ENCODE peak calls at places on chromosomes 5 and 9, in nine cellular contexts. P is astrocyte of the spinal cord, J is PC-3, Z is cardiac muscle cell, B is body of pancreas, V is IMR-90, C is astrocyte, F is epithelial cell of proximal tubule, O is cardiac fibroblast. G is an unnamed sample.

GRCh38 chr9:21994996-21995651 is 533 bp downstream of the CDKN2B-AS1 start:
- DNase-seq in F (no peak), Z (peak), P (peak), O (peak), C (peak), B (peak), V (peak), J (peak), G (no peak)

GRCh38 chr5:93503598-93504067 is 77.4 kb downstream of the NR2F1-AS1 start:
- DNase-seq in C (peak), O (peak), J (peak), Z (peak), P (peak), V (peak), F (peak), B (no peak), G (peak)

GRCh38 chr5:157159209-157159751 is 6.8 kb downstream of the GARIN3 start:
- DNase-seq in P (no peak), Z (no peak), O (no peak), C (no peak), V (no peak), F (no peak), J (peak), B (no peak), G (no peak)

GRCh38 chr9:84384617-84385016 is 44.1 kb upstream of the SLC28A3 start:
- DNase-seq in V (no peak), O (no peak), B (no peak), F (no peak), P (no peak), Z (no peak), J (no peak), C (no peak), G (no peak)

GRCh38 chr9:108569624-108570023 is 286.2 kb downstream of the ACTL7B start:
- DNase-seq in Z (peak), J (peak), P (peak), C (peak), F (no peak), V (peak), O (peak), B (peak), G (no peak)

GRCh38 chr9:116383956-116384355 is 230.4 kb downstream of the PAPPA start:
- DNase-seq in Z (peak), F (no peak), C (no peak), J (no peak), B (no peak), P (peak), V (peak), O (peak), G (no peak)

GRCh38 chr5:168612996-168613395 is 33.8 kb upstream of the PANK3 start:
- DNase-seq in B (no peak), Z (no peak), F (no peak), V (no peak), O (no peak), J (peak), C (peak), P (no peak), G (no peak)

GRCh38 chr5:41790038-41790776 is 80.0 kb downstream of the OXCT1 start:
- DNase-seq in P (peak), C (peak), Z (no peak), V (peak), O (no peak), F (no peak), J (peak), B (no peak), G (no peak)

GRCh38 chr5:130992095-130992494 is 173.0 kb downstream of the HINT1 start:
- DNase-seq in F (no peak), C (peak), O (peak), B (no peak), Z (peak), J (no peak), P (peak), V (no peak), G (no peak)

GRCh38 chr9:131426545-131426944 is 32.7 kb downstream of the PRRC2B start:
- DNase-seq in F (no peak), B (no peak), O (no peak), V (no peak), J (no peak), Z (no peak), C (no peak), P (no peak), G (no peak)

GRCh38 chr5:52893105-52893504 is 96.0 kb upstream of the ITGA2 start:
- DNase-seq in B (no peak), F (no peak), O (peak), P (peak), C (peak), J (peak), V (peak), Z (peak), G (no peak)

GRCh38 chr5:145919413-145919812 is 17.0 kb upstream of the SH3RF2 start:
- DNase-seq in O (no peak), C (no peak), V (no peak), Z (no peak), P (no peak), F (no peak), B (no peak), J (no peak), G (no peak)

GRCh38 chr5:168295574-168296201 is 4.2 kb downstream of the WWC1 start:
- DNase-seq in F (no peak), C (peak), P (peak), B (peak), V (peak), O (peak), Z (peak), J (peak), G (no peak)

GRCh38 chr5:81391-82021 is 10.5 kb upstream of the PLEKHG4B start:
- DNase-seq in Z (no peak), P (no peak), O (no peak), J (no peak), B (no peak), F (no peak), V (no peak), C (no peak), G (no peak)

GRCh38 chr9:131494296-131494870 is 8.3 kb upstream of the POMT1 start:
- DNase-seq in F (no peak), P (no peak), B (no peak), J (no peak), O (no peak), V (no peak), C (no peak), Z (no peak), G (no peak)

GRCh38 chr9:120307599-120307998 is 272.4 kb downstream of the CDK5RAP2 start:
- DNase-seq in J (no peak), C (no peak), O (no peak), B (no peak), F (no peak), Z (no peak), P (no peak), V (no peak), G (no peak)

GRCh38 chr5:87421307-87421706 is 8.6 kb upstream of the CCNH start:
- DNase-seq in B (no peak), P (no peak), J (no peak), O (no peak), C (no peak), F (no peak), Z (no peak), V (no peak), G (no peak)

GRCh38 chr9:92455217-92455616 is 27.1 kb downstream of the ASPN start:
- DNase-seq in V (no peak), P (no peak), J (peak), O (peak), C (no peak), Z (no peak), B (no peak), F (no peak), G (peak)

GRCh38 chr9:4832786-4833579 is 40.2 kb downstream of the RCL1 start:
- DNase-seq in V (peak), P (peak), O (peak), Z (peak), C (peak), J (peak), F (peak), B (peak), G (peak)

GRCh38 chr5:54738973-54739367 is 221.4 kb downstream of the SNX18 start:
- DNase-seq in J (no peak), V (no peak), Z (no peak), O (no peak), B (no peak), C (no peak), F (no peak), P (no peak), G (no peak)

GRCh38 chr5:94422819-94423218 is 195.6 kb downstream of the KIAA0825 start:
- DNase-seq in O (peak), V (peak), F (peak), Z (peak), B (peak), C (peak), J (peak), P (peak), G (no peak)

GRCh38 chr5:135973323-135974018 is 18.7 kb upstream of the LECT2 start:
- DNase-seq in V (peak), Z (peak), J (no peak), O (peak), F (peak), P (peak), C (no peak), B (no peak), G (peak)

GRCh38 chr5:110590187-110590586 is 136.3 kb downstream of the TMEM232 start:
- DNase-seq in P (peak), F (no peak), V (peak), B (no peak), J (peak), O (peak), Z (peak), C (peak), G (peak)

GRCh38 chr5:179883163-179883562 is 24.5 kb downstream of the TBC1D9B start:
- DNase-seq in J (no peak), B (no peak), C (no peak), V (no peak), F (no peak), P (no peak), Z (no peak), O (no peak), G (no peak)

GRCh38 chr5:4661326-4661725 is 478.8 kb upstream of the ADAMTS16 start:
- DNase-seq in C (no peak), V (no peak), Z (no peak), P (no peak), F (no peak), J (no peak), B (no peak), O (no peak), G (no peak)

GRCh38 chr5:77774981-77775772 is 962 bp downstream of the TBCA start:
- DNase-seq in B (no peak), V (no peak), O (no peak), P (no peak), F (no peak), Z (no peak), J (peak), C (no peak), G (peak)

GRCh38 chr9:7370378-7370777 is 429.2 kb downstream of the DMAC1 start:
- DNase-seq in O (no peak), J (no peak), V (no peak), Z (peak), C (no peak), B (no peak), F (no peak), P (no peak), G (peak)

GRCh38 chr9:31304576-31304975 is 1079.9 kb upstream of the ACO1 start:
- DNase-seq in F (peak), V (peak), C (peak), B (no peak), Z (peak), P (peak), O (peak), J (peak), G (no peak)

GRCh38 chr5:125342938-125343401 is 596.5 kb upstream of the ZNF608 start:
- DNase-seq in B (no peak), Z (peak), V (peak), O (no peak), F (no peak), C (peak), J (no peak), P (peak), G (no peak)

GRCh38 chr9:123408313-123409266 is 52.6 kb downstream of the CRB2 start:
- DNase-seq in V (no peak), F (no peak), B (no peak), P (no peak), Z (no peak), O (no peak), C (no peak), J (no peak), G (no peak)

GRCh38 chr9:18459958-18460584 is 13.9 kb upstream of the ADAMTSL1 start:
- DNase-seq in O (peak), P (peak), V (peak), Z (peak), B (no peak), J (peak), F (no peak), C (peak), G (no peak)

GRCh38 chr5:116536279-116537161 is 38.1 kb downstream of the SEMA6A start:
- DNase-seq in O (peak), V (no peak), F (no peak), J (no peak), B (no peak), Z (peak), P (no peak), C (no peak), G (peak)

GRCh38 chr9:137031904-137032639 is at the start of gene FUT7:
- DNase-seq in O (no peak), P (no peak), C (no peak), B (no peak), V (no peak), F (no peak), J (no peak), Z (no peak), G (no peak)

GRCh38 chr5:39175273-39175955 is 43.9 kb downstream of the FYB1 start:
- DNase-seq in V (no peak), Z (no peak), F (no peak), O (no peak), J (no peak), P (no peak), C (no peak), B (no peak), G (no peak)

GRCh38 chr9:137038916-137039315 is 7.0 kb upstream of the FUT7 start:
- DNase-seq in F (no peak), O (no peak), B (no peak), C (no peak), J (no peak), V (no peak), P (no peak), Z (no peak), G (no peak)

GRCh38 chr9:120688758-120689157 is 25.5 kb downstream of the MEGF9 start:
- DNase-seq in C (peak), O (no peak), P (no peak), B (no peak), F (no peak), Z (no peak), V (no peak), J (no peak), G (no peak)

GRCh38 chr9:5561828-5562488 is 51.6 kb downstream of the PDCD1LG2 start:
- DNase-seq in B (no peak), V (no peak), C (no peak), O (no peak), J (no peak), P (no peak), F (no peak), Z (no peak), G (no peak)

GRCh38 chr5:62496876-62497275 is 81.7 kb upstream of the LRRC70 start:
- DNase-seq in P (no peak), J (no peak), O (no peak), V (no peak), F (no peak), Z (no peak), B (no peak), C (no peak), G (no peak)

GRCh38 chr9:71001780-71002386 is 119.5 kb downstream of the TRPM3 start:
- DNase-seq in J (peak), O (peak), V (peak), Z (peak), C (no peak), P (peak), B (peak), F (no peak), G (peak)

GRCh38 chr5:177590406-177590805 is 1.6 kb upstream of the TMED9 start:
- DNase-seq in P (no peak), Z (no peak), B (no peak), F (no peak), C (no peak), J (no peak), V (no peak), O (no peak), G (no peak)

GRCh38 chr5:177591690-177592009 is 353 bp upstream of the TMED9 start:
- DNase-seq in J (no peak), Z (no peak), C (no peak), F (no peak), O (no peak), V (no peak), B (no peak), P (no peak), G (no peak)

GRCh38 chr5:177592010-177592834 is at the start of gene TMED9:
- DNase-seq in P (peak), Z (peak), O (peak), F (no peak), V (peak), J (peak), C (peak), B (peak), G (peak)

GRCh38 chr5:177592905-177593304 is 902 bp downstream of the TMED9 start:
- DNase-seq in J (no peak), C (no peak), V (no peak), P (no peak), Z (no peak), B (no peak), F (no peak), O (no peak), G (no peak)

GRCh38 chr5:177588413-177588909 is 3.5 kb upstream of the TMED9 start:
- DNase-seq in C (no peak), O (no peak), V (no peak), P (no peak), F (no peak), J (no peak), Z (no peak), B (no peak), G (peak)
- TF ChIP-seq CTCF in C (no peak), O (no peak), V (no peak), P (no peak), F (no peak), J (no peak), Z (no peak), B (no peak), G (peak)

GRCh38 chr5:66553368-66553912 is 42.8 kb upstream of the MAST4 start:
- DNase-seq in F (no peak), V (no peak), Z (no peak), P (no peak), C (no peak), J (peak), B (no peak), O (no peak), G (no peak)

GRCh38 chr5:66551920-66552319 is 44.3 kb upstream of the MAST4 start:
- DNase-seq in F (peak), B (no peak), J (no peak), P (no peak), O (no peak), C (peak), Z (peak), V (no peak), G (no peak)

GRCh38 chr5:66554884-66555283 is 41.3 kb upstream of the MAST4 start:
- DNase-seq in C (no peak), F (no peak), V (no peak), Z (no peak), O (no peak), J (no peak), B (no peak), P (no peak), G (no peak)

GRCh38 chr5:66551338-66551737 is 44.9 kb upstream of the MAST4 start:
- DNase-seq in C (no peak), V (no peak), Z (no peak), J (no peak), F (no peak), P (no peak), O (no peak), B (no peak), G (no peak)

GRCh38 chr5:66554211-66554610 is 42.0 kb upstream of the MAST4 start:
- DNase-seq in V (no peak), B (no peak), O (peak), C (peak), P (peak), F (peak), Z (peak), J (peak), G (no peak)
- TF ChIP-seq CTCF in V (no peak), B (no peak), O (no peak), C (no peak), P (no peak), F (no peak), Z (no peak), J (no peak), G (no peak)

DNA sequence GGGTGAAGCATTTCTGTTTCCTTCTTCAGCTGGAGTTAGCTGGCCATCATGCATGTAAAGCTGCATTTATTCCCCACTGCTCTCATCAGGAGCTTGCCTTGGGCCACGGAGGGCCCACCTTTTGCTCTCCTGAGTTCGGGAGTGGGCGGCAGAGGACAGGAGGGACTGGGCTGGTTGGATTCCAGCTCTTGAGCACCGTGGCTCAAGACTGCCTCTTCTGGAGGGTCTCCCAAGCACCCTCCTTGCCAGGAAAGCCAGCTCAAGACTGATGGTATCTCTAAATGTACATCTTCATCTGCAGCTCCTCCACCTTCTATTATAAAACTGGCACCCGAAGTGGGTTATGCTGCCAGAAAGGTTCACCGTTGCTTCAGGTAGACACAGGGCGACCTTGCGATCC is 399.6 kb upstream of the IRX1 start:
- DNase-seq in O (no peak), B (no peak), Z (no peak), C (no peak), P (no peak), V (no peak), F (no peak), J (no peak), G (no peak)
- TF ChIP-seq CTCF in O (no peak), B (no peak), Z (no peak), C (no peak), P (no peak), V (no peak), F (no peak), J (no peak), G (no peak)

GRCh38 chr9:134258332-134258731 is 67.9 kb upstream of the RXRA start:
- DNase-seq in P (no peak), F (no peak), O (no peak), V (no peak), J (no peak), C (no peak), B (no peak), Z (no peak), G (no peak)

GRCh38 chr9:134252084-134252830 is 74.0 kb upstream of the RXRA start:
- DNase-seq in O (no peak), F (no peak), V (no peak), C (no peak), J (no peak), B (no peak), Z (no peak), P (no peak), G (no peak)

GRCh38 chr9:134258828-134259546 is 67.3 kb upstream of the RXRA start:
- DNase-seq in C (no peak), Z (no peak), J (no peak), F (no peak), O (no peak), V (no peak), P (no peak), B (peak), G (peak)

GRCh38 chr9:134251296-134251695 is 75.0 kb upstream of the RXRA start:
- DNase-seq in O (no peak), F (no peak), Z (no peak), V (no peak), C (no peak), J (no peak), B (no peak), P (no peak), G (no peak)

GRCh38 chr9:134253596-134254205 is 72.6 kb upstream of the RXRA start:
- DNase-seq in J (no peak), F (no peak), V (peak), Z (peak), P (no peak), O (peak), B (no peak), C (peak), G (no peak)
- TF ChIP-seq CTCF in J (no peak), F (no peak), V (no peak), Z (no peak), P (no peak), O (no peak), B (no peak), C (no peak), G (no peak)

GRCh38 chr5:107147584-107147983 is 523.2 kb downstream of the EFNA5 start:
- DNase-seq in Z (no peak), J (no peak), P (peak), C (no peak), F (no peak), B (no peak), V (no peak), O (no peak), G (no peak)
- TF ChIP-seq CTCF in Z (no peak), J (no peak), P (no peak), C (no peak), F (no peak), B (no peak), V (no peak), O (no peak), G (no peak)

DNA sequence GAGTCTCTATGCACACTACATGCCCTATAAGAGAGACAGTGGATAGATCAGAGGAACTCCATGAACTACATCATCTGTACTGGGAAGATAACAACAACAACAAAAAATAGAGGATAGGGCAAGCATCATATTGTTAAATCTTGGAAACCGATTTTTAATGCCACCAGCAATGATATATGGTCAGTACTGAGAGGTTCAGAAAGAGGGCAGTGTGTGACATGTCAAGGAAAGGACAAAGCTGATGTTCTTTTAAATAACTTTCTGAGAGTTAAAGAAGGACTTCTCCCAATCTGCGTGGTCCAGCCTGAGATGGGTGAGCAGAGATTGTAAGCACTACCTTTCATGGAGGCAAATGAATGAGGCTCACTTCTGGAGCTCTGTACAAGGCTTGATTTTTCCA is 62.0 kb upstream of the PHF24 start:
- DNase-seq in F (no peak), Z (no peak), C (no peak), O (peak), V (no peak), B (no peak), P (no peak), J (no peak), G (no peak)
- TF ChIP-seq CTCF in F (peak), Z (peak), C (no peak), O (peak), V (no peak), B (no peak), P (no peak), J (peak), G (no peak)